ENCODE peak calls at places on chromosomes 7 and 10, in nine cellular contexts. M, E, R, Y, S, A, D, W and Q are unnamed samples.

GRCh38 chr7:71770269-71770907 is 638.4 kb downstream of the GALNT17 start:
- DNase-seq in E (no peak), W (no peak), Y (no peak), A (peak), D (no peak), R (no peak), S (no peak), M (no peak), Q (no peak)

GRCh38 chr10:95504187-95504800 is 56.9 kb downstream of the SORBS1 start:
- DNase-seq in S (no peak), R (no peak), W (no peak), M (no peak), A (no peak), D (no peak), E (no peak), Y (no peak), Q (no peak)

GRCh38 chr7:96321670-96322372 is at the start of gene SLC25A13:
- DNase-seq in W (peak), D (peak), A (peak), Y (peak), M (peak), E (peak), S (peak), R (peak), Q (peak)

GRCh38 chr10:62021116-62021515 is 119.6 kb downstream of the ARID5B start:
- DNase-seq in E (no peak), M (no peak), Y (no peak), W (no peak), D (no peak), A (no peak), R (no peak), S (no peak), Q (no peak)

GRCh38 chr10:97311106-97311615 is 7.9 kb upstream of the FRAT1 start:
- DNase-seq in D (no peak), R (no peak), Y (no peak), M (no peak), E (no peak), W (no peak), A (no peak), S (no peak), Q (no peak)

GRCh38 chr7:151774951-151775350 is 102.0 kb downstream of the PRKAG2 start:
- DNase-seq in M (no peak), R (peak), D (no peak), S (no peak), Y (no peak), E (no peak), A (no peak), W (no peak), Q (peak)

GRCh38 chr10:69494626-69495558 is 43.6 kb downstream of the TSPAN15 start:
- DNase-seq in Y (no peak), D (no peak), A (no peak), S (no peak), E (no peak), M (peak), R (peak), W (no peak), Q (peak)

GRCh38 chr10:118721005-118721876 is 33.5 kb downstream of the CACUL1 start:
- DNase-seq in D (peak), M (no peak), E (peak), R (peak), Y (no peak), A (no peak), S (peak), W (no peak), Q (no peak)

GRCh38 chr10:49183596-49184542 is 4.3 kb downstream of the TMEM273 start:
- DNase-seq in A (no peak), Y (no peak), R (no peak), S (no peak), E (no peak), M (no peak), W (no peak), D (no peak), Q (peak)

GRCh38 chr7:101237206-101238067 is at the start of gene CLDN15:
- DNase-seq in R (peak), E (no peak), D (no peak), M (no peak), Y (peak), W (no peak), S (no peak), A (peak), Q (peak)

GRCh38 chr10:102620615-102621417 is 23.5 kb upstream of the TRIM8 start:
- DNase-seq in D (no peak), M (no peak), A (no peak), R (no peak), E (no peak), S (no peak), Y (peak), W (no peak), Q (peak)